ENCODE peak calls at places on chromosomes 3 and 15, in five cellular contexts. D is H1, M is OCI-LY7, B is fibroblast of lung, P is lower lobe of right lung. N is an unnamed sample.

GRCh38 chr3:114104414-114104813 is 47.9 kb downstream of the QTRT2 start:
- DNase-seq in B (peak), M (no peak), P (no peak), D (no peak), N (peak)

GRCh38 chr15:72070817-72071447 is 47.0 kb downstream of the MYO9A start:
- DNase-seq in P (no peak), M (peak), B (no peak), D (no peak), N (no peak)

GRCh38 chr3:120773932-120774331 is 31.4 kb downstream of the GTF2E1 start:
- DNase-seq in P (no peak), B (no peak), D (no peak), M (no peak), N (peak)

GRCh38 chr15:87896926-87897325 is 359.6 kb downstream of the NTRK3 start:
- DNase-seq in M (no peak), P (no peak), D (no peak), B (no peak), N (no peak)

GRCh38 chr3:23807161-23808015 is 1.6 kb downstream of the UBE2E1 start:
- DNase-seq in D (no peak), B (peak), M (peak), P (no peak), N (peak)

GRCh38 chr3:8864570-8865350 is 95.3 kb upstream of the OXTR start:
- DNase-seq in B (no peak), M (no peak), P (no peak), D (no peak), N (peak)

GRCh38 chr3:52401021-52401420 is 43.9 kb downstream of the SEMA3G start:
- DNase-seq in D (no peak), B (no peak), P (peak), M (no peak), N (no peak)

GRCh38 chr3:74390121-74390870 is 224.2 kb downstream of the CNTN3 start:
- DNase-seq in B (no peak), P (no peak), D (no peak), M (no peak), N (no peak)

GRCh38 chr3:152331018-152331541 is 62.4 kb downstream of the MBNL1 start:
- DNase-seq in P (no peak), B (peak), D (no peak), M (no peak), N (peak)

GRCh38 chr15:40790723-40791122 is 16.2 kb upstream of the ZFYVE19 start:
- DNase-seq in D (no peak), B (no peak), P (no peak), M (no peak), N (peak)

GRCh38 chr3:40623567-40623966 is 98.8 kb downstream of the ZNF621 start:
- DNase-seq in B (no peak), P (no peak), D (no peak), M (peak), N (peak)

GRCh38 chr3:53846134-53846850 is at the start of the genes CHDH and IL17RB:
- DNase-seq in D (no peak), B (no peak), P (peak), M (peak), N (no peak)

GRCh38 chr3:37852771-37853170 is 8.9 kb upstream of the CTDSPL start:
- DNase-seq in B (no peak), P (no peak), D (no peak), M (no peak), N (no peak)

GRCh38 chr3:127170794-127171193 is 22.1 kb upstream of the PRR23E start:
- DNase-seq in M (no peak), B (peak), P (no peak), D (no peak), N (peak)

GRCh38 chr15:66023322-66023972 is 154.2 kb downstream of the RAB11A start:
- DNase-seq in D (no peak), B (no peak), M (no peak), P (no peak), N (no peak)

GRCh38 chr3:142240708-142241107 is 15.3 kb upstream of the GK5 start:
- DNase-seq in M (no peak), P (no peak), D (no peak), B (no peak), N (no peak)

GRCh38 chr3:89889386-89889785 is 782.0 kb downstream of the EPHA3 start:
- DNase-seq in P (no peak), D (peak), M (no peak), B (no peak), N (no peak)
- H3K4me3 ChIP-seq in P (no peak), D (no peak), M (no peak), B (no peak), N (no peak)

DNA sequence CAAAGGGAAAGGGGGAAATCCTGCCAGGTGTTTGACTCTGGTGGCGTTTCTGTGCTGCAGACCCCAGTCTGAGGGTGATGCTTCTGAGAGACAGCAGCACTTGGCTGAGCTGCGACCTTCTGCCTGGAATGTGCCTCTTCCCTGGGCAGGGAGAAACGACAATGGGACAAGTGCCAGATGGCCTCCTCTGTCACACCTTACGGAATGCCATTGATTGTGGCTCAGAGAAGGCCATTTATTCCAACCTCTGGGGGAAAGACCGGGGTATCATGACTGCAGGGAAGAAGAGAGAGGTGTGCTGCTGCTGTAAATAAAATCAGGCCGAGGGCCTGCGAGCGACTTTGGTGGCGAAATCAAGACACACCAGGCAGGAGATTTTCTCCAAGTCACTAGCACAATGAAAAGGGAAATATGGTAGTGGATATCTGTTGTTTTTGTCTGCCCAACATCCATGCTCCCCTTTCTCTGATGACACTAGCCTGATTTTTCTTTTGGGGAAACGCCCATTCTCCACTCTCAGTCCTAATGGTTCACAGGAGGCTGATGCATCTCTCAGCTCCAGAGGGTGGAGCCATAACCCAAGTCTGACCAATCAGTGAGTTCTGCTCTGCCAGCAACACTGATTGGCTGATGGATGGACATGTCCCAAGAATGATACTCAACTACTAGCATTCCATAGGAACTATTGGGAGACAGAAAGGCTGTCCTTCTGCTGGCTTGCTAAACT is 336.1 kb downstream of the FOXP1 start:
- DNase-seq in M (peak), P (no peak), B (peak), D (no peak), N (no peak)
- TF ChIP-seq CTCF in M (peak), P (no peak), B (no peak), D (no peak), N (no peak)

DNA sequence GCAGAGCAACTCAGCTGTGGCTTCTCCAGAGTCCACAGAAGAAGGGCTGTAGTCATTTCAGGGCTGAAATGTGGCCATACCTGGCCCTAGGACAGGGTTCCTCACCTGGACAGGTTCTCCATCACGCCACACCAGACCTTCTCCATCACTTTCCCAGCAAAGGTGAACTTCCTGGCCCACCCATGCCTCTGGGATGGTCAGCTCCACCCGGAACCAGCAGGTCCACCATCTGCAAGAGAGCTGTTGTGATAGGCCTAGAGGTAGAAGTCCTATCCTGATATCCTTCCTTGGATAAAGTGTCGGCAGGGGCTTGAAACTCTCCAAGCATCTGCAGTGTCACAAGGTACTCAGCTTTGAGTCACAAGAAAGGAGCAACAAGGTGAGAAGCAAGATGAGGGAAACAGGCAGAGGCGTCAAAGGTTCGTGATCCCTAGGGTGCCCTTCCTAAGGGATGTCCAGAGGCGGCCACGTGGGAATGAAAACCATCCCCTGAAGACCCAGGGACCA is 948 bp downstream of the MAN2C1 start:
- DNase-seq in D (no peak), B (no peak), P (no peak), M (no peak), N (no peak)
- H3K4me3 ChIP-seq in D (peak), B (peak), P (peak), M (peak), N (peak)

DNA sequence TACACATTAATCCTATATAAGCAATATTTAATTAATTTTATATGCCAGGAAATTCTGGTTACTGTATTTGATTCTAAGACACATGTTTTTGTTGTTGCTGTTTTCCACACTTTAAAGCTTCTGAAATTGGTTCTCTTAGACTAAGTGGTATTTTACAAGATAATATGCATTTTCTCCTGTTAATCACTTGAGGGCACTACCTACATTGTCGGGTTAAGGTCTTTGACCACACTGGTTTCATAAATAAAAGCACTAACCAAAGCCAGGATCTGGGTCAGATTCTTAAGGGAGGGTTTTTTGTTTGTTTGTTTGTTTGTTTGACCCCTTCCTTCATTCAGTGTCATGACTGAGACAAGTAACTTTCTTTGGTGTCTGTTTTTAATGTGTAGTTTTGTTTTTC is 590.2 kb downstream of the RBMS3 start:
- DNase-seq in M (no peak), B (no peak), D (no peak), P (no peak), N (no peak)
- TF ChIP-seq CTCF in M (no peak), B (no peak), D (no peak), P (no peak), N (no peak)

GRCh38 chr15:48976444-48977088 is 12.8 kb upstream of the SHC4 start:
- DNase-seq in D (no peak), M (no peak), P (no peak), B (no peak), N (no peak)
- H3K4me3 ChIP-seq in D (peak), M (no peak), P (peak), B (no peak), N (no peak)

N was measured in fibroblast of villous mesenchyme.